ENCODE peak calls at places on chromosome 12, in seven cellular contexts. One of them, this sample, is unnamed. For H3K9me3, the result is how much of the 10 kb centered on the place peaks cover.

GRCh38 chr12:58368001-58368400 is 426.6 kb downstream of the ATP23 start:
- DNase-seq in K562: no peak
- DNase-seq in AG04450: no peak
- DNase-seq in Peyer's patch: no peak
- DNase-seq in CD4-positive, alpha-beta T cell: no peak
- DNase-seq in Panc1: no peak
- DNase-seq in cardiac muscle cell: no peak
- DNase-seq in this sample: no peak

GRCh38 chr12:80299976-80300375 is 144.1 kb upstream of the PTPRQ start:
- DNase-seq in K562: no peak
- DNase-seq in AG04450: no peak
- DNase-seq in Peyer's patch: no peak
- DNase-seq in CD4-positive, alpha-beta T cell: no peak
- DNase-seq in Panc1: no peak
- DNase-seq in cardiac muscle cell: no peak
- DNase-seq in this sample: no peak

GRCh38 chr12:128829870-128830504 is 6.2 kb upstream of the SLC15A4 start:
- DNase-seq in K562: no peak
- DNase-seq in AG04450: no peak
- DNase-seq in Peyer's patch: no peak
- DNase-seq in CD4-positive, alpha-beta T cell: no peak
- DNase-seq in Panc1: no peak
- DNase-seq in cardiac muscle cell: no peak
- DNase-seq in this sample: no peak

GRCh38 chr12:81375969-81376368 is 298.1 kb downstream of the ACSS3 start:
- DNase-seq in K562: no peak
- DNase-seq in AG04450: no peak
- DNase-seq in Peyer's patch: no peak
- DNase-seq in CD4-positive, alpha-beta T cell: no peak
- DNase-seq in Panc1: no peak
- DNase-seq in cardiac muscle cell: no peak
- DNase-seq in this sample: no peak

GRCh38 chr12:105253882-105254513 is 18.0 kb upstream of the APPL2 start:
- DNase-seq in K562: peak
- DNase-seq in AG04450: no peak
- DNase-seq in Peyer's patch: no peak
- DNase-seq in CD4-positive, alpha-beta T cell: no peak
- DNase-seq in Panc1: no peak
- DNase-seq in cardiac muscle cell: peak
- DNase-seq in this sample: no peak

GRCh38 chr12:96434107-96434506 is 33.9 kb upstream of the CDK17 start:
- DNase-seq in K562: no peak
- DNase-seq in AG04450: peak
- DNase-seq in Peyer's patch: no peak
- DNase-seq in CD4-positive, alpha-beta T cell: peak
- DNase-seq in Panc1: no peak
- DNase-seq in cardiac muscle cell: peak
- DNase-seq in this sample: no peak

GRCh38 chr12:51836012-51836832 is 12.3 kb downstream of the FIGNL2 start:
- DNase-seq in K562: no peak
- DNase-seq in AG04450: no peak
- DNase-seq in Peyer's patch: no peak
- DNase-seq in CD4-positive, alpha-beta T cell: no peak
- DNase-seq in Panc1: no peak
- DNase-seq in cardiac muscle cell: no peak
- DNase-seq in this sample: no peak

GRCh38 chr12:6772331-6772695 is at the start of gene LAG3:
- DNase-seq in K562: no peak
- DNase-seq in AG04450: no peak
- DNase-seq in Peyer's patch: no peak
- DNase-seq in CD4-positive, alpha-beta T cell: no peak
- DNase-seq in Panc1: no peak
- DNase-seq in cardiac muscle cell: no peak
- DNase-seq in this sample: no peak

GRCh38 chr12:114701104-114701414 is 17.1 kb upstream of the TBX3 start:
- DNase-seq in K562: no peak
- DNase-seq in AG04450: no peak
- DNase-seq in Peyer's patch: no peak
- DNase-seq in CD4-positive, alpha-beta T cell: no peak
- DNase-seq in Panc1: no peak
- DNase-seq in cardiac muscle cell: no peak
- DNase-seq in this sample: no peak

GRCh38 chr12:1311145-1311544 is 283.2 kb downstream of the FBXL14 start:
- DNase-seq in K562: no peak
- DNase-seq in AG04450: no peak
- DNase-seq in Peyer's patch: no peak
- DNase-seq in CD4-positive, alpha-beta T cell: no peak
- DNase-seq in Panc1: no peak
- DNase-seq in cardiac muscle cell: no peak
- DNase-seq in this sample: no peak

GRCh38 chr12:111753144-111753881 is 13.4 kb upstream of the ALDH2 start:
- DNase-seq in K562: peak
- DNase-seq in AG04450: peak
- DNase-seq in Peyer's patch: peak
- DNase-seq in CD4-positive, alpha-beta T cell: no peak
- DNase-seq in Panc1: no peak
- DNase-seq in cardiac muscle cell: peak
- DNase-seq in this sample: peak

GRCh38 chr12:77339610-77340009 is 274.2 kb upstream of the E2F7 start:
- DNase-seq in K562: no peak
- DNase-seq in AG04450: no peak
- DNase-seq in Peyer's patch: no peak
- DNase-seq in CD4-positive, alpha-beta T cell: no peak
- DNase-seq in Panc1: no peak
- DNase-seq in cardiac muscle cell: peak
- DNase-seq in this sample: no peak

DNA sequence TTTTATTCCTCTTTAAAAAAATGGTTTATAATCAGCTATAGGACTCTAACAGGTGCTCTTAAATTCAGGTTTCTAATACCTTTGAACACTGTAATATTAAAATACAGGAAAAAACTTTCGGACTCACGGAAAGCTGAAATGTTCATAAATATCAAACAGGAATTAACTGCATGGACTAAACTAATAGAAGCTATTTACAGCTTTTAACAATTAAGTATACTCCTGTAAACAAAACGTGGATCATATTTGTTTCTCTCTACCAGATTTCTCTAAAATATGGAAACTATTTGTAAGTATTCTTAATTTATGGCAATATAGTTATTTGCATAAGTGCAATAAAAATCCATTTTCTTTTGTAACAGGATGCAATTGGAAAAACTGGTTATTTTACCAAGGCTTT is 108.9 kb upstream of the RESF1 start:
- DNase-seq in K562: no peak
- DNase-seq in AG04450: no peak
- DNase-seq in Peyer's patch: no peak
- DNase-seq in CD4-positive, alpha-beta T cell: no peak
- DNase-seq in Panc1: no peak
- DNase-seq in cardiac muscle cell: no peak
- DNase-seq in this sample: no peak
- H3K9me3 ChIP-seq in K562: under half
- H3K9me3 ChIP-seq in AG04450: under half
- H3K9me3 ChIP-seq in Peyer's patch: under half
- H3K9me3 ChIP-seq in CD4-positive, alpha-beta T cell: under half
- H3K9me3 ChIP-seq in Panc1: under half
- H3K9me3 ChIP-seq in cardiac muscle cell: under half
- H3K9me3 ChIP-seq in this sample: under half

GRCh38 chr12:109299849-109300248 is 9.2 kb downstream of the FOXN4 start:
- DNase-seq in K562: no peak
- DNase-seq in AG04450: no peak
- DNase-seq in Peyer's patch: no peak
- DNase-seq in CD4-positive, alpha-beta T cell: no peak
- DNase-seq in Panc1: no peak
- DNase-seq in cardiac muscle cell: no peak
- DNase-seq in this sample: no peak
- H3K27ac ChIP-seq in K562: no peak
- H3K27ac ChIP-seq in AG04450: no peak
- H3K27ac ChIP-seq in Peyer's patch: no peak
- H3K27ac ChIP-seq in CD4-positive, alpha-beta T cell: no peak
- H3K27ac ChIP-seq in Panc1: no peak
- H3K27ac ChIP-seq in cardiac muscle cell: no peak
- H3K27ac ChIP-seq in this sample: no peak

GRCh38 chr12:15752780-15753179 is 36.4 kb downstream of the EPS8 start:
- DNase-seq in K562: no peak
- DNase-seq in AG04450: no peak
- DNase-seq in Peyer's patch: no peak
- DNase-seq in CD4-positive, alpha-beta T cell: no peak
- DNase-seq in Panc1: no peak
- DNase-seq in cardiac muscle cell: peak
- DNase-seq in this sample: no peak

GRCh38 chr12:15751741-15752140 is 37.4 kb downstream of the EPS8 start:
- DNase-seq in K562: no peak
- DNase-seq in AG04450: no peak
- DNase-seq in Peyer's patch: no peak
- DNase-seq in CD4-positive, alpha-beta T cell: no peak
- DNase-seq in Panc1: no peak
- DNase-seq in cardiac muscle cell: peak
- DNase-seq in this sample: no peak

GRCh38 chr12:15757553-15758255 is 31.5 kb downstream of the EPS8 start:
- DNase-seq in K562: no peak
- DNase-seq in AG04450: no peak
- DNase-seq in Peyer's patch: no peak
- DNase-seq in CD4-positive, alpha-beta T cell: no peak
- DNase-seq in Panc1: peak
- DNase-seq in cardiac muscle cell: peak
- DNase-seq in this sample: no peak

GRCh38 chr12:15754233-15754632 is 35.0 kb downstream of the EPS8 start:
- DNase-seq in K562: no peak
- DNase-seq in AG04450: no peak
- DNase-seq in Peyer's patch: no peak
- DNase-seq in CD4-positive, alpha-beta T cell: no peak
- DNase-seq in Panc1: no peak
- DNase-seq in cardiac muscle cell: no peak
- DNase-seq in this sample: no peak

GRCh38 chr12:15756822-15757221 is 32.4 kb downstream of the EPS8 start:
- DNase-seq in K562: no peak
- DNase-seq in AG04450: no peak
- DNase-seq in Peyer's patch: no peak
- DNase-seq in CD4-positive, alpha-beta T cell: no peak
- DNase-seq in Panc1: no peak
- DNase-seq in cardiac muscle cell: no peak
- DNase-seq in this sample: no peak
- TF ChIP-seq CTCF in K562: no peak
- TF ChIP-seq CTCF in AG04450: no peak
- TF ChIP-seq CTCF in Peyer's patch: no peak
- TF ChIP-seq CTCF in CD4-positive, alpha-beta T cell: no peak
- TF ChIP-seq CTCF in Panc1: no peak
- TF ChIP-seq CTCF in cardiac muscle cell: no peak
- TF ChIP-seq CTCF in this sample: no peak

GRCh38 chr12:34297126-34297789 is 275.0 kb downstream of the ALG10 start:
- DNase-seq in K562: no peak
- DNase-seq in AG04450: no peak
- DNase-seq in Peyer's patch: no peak
- DNase-seq in CD4-positive, alpha-beta T cell: no peak
- DNase-seq in Panc1: no peak
- DNase-seq in cardiac muscle cell: no peak
- DNase-seq in this sample: no peak
- H3K9me3 ChIP-seq in K562: under half
- H3K9me3 ChIP-seq in AG04450: half or more
- H3K9me3 ChIP-seq in Peyer's patch: under half
- H3K9me3 ChIP-seq in CD4-positive, alpha-beta T cell: under half
- H3K9me3 ChIP-seq in Panc1: under half
- H3K9me3 ChIP-seq in cardiac muscle cell: under half
- H3K9me3 ChIP-seq in this sample: under half

GRCh38 chr12:3380200-3381020 is 110.6 kb upstream of the PRMT8 start:
- DNase-seq in K562: no peak
- DNase-seq in AG04450: no peak
- DNase-seq in Peyer's patch: no peak
- DNase-seq in CD4-positive, alpha-beta T cell: no peak
- DNase-seq in Panc1: no peak
- DNase-seq in cardiac muscle cell: no peak
- DNase-seq in this sample: no peak
- H3K27ac ChIP-seq in K562: no peak
- H3K27ac ChIP-seq in AG04450: no peak
- H3K27ac ChIP-seq in Peyer's patch: no peak
- H3K27ac ChIP-seq in CD4-positive, alpha-beta T cell: no peak
- H3K27ac ChIP-seq in Panc1: no peak
- H3K27ac ChIP-seq in cardiac muscle cell: no peak
- H3K27ac ChIP-seq in this sample: no peak

DNA sequence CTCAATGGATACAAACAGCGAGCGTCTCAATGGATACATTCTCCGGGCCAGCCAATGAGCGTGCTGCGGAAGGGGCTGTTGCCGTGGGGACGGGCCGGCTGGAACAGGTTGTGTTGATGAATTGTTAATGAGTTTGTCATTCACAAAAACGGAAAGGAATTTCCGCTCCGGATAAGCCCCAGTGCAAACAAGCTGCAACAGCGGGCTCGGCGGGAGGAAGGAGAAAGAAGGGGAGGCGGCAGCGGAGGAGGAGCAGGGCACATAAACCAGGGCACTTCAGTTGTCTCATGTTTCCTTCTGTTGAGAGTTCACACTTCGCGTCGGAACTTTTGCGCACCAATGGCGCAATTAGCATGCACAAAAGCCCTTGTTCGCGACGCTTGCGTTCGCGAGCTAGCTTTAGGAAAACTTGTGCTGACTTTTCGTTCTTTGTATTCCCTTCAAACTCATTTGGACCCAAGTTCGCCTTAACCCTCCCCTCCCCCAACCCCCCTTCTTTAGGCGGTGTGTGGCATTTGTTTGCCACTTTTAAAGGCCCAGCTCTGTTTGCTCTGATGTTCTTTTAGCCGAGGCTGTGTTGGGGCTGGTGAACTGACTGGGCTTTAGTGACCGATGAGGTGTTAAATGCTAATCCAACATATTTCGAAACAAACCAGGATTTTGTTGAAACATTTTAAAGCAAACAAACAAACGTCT is at the start of gene DUSP6:
- DNase-seq in K562: no peak
- DNase-seq in AG04450: peak
- DNase-seq in Peyer's patch: peak
- DNase-seq in CD4-positive, alpha-beta T cell: peak
- DNase-seq in Panc1: peak
- DNase-seq in cardiac muscle cell: peak
- DNase-seq in this sample: peak
- TF ChIP-seq CTCF in K562: no peak
- TF ChIP-seq CTCF in AG04450: no peak
- TF ChIP-seq CTCF in Peyer's patch: peak
- TF ChIP-seq CTCF in CD4-positive, alpha-beta T cell: no peak
- TF ChIP-seq CTCF in Panc1: no peak
- TF ChIP-seq CTCF in cardiac muscle cell: no peak
- TF ChIP-seq CTCF in this sample: no peak

GRCh38 chr12:133221241-133221640 is 14.4 kb downstream of the ANHX start:
- DNase-seq in K562: no peak
- DNase-seq in AG04450: no peak
- DNase-seq in Peyer's patch: no peak
- DNase-seq in CD4-positive, alpha-beta T cell: no peak
- DNase-seq in Panc1: no peak
- DNase-seq in cardiac muscle cell: no peak
- DNase-seq in this sample: no peak

GRCh38 chr12:133220521-133220920 is 15.2 kb downstream of the ANHX start:
- DNase-seq in K562: no peak
- DNase-seq in AG04450: no peak
- DNase-seq in Peyer's patch: no peak
- DNase-seq in CD4-positive, alpha-beta T cell: no peak
- DNase-seq in Panc1: no peak
- DNase-seq in cardiac muscle cell: no peak
- DNase-seq in this sample: no peak

GRCh38 chr12:133226690-133227089 is 9.0 kb downstream of the ANHX start:
- DNase-seq in K562: no peak
- DNase-seq in AG04450: no peak
- DNase-seq in Peyer's patch: no peak
- DNase-seq in CD4-positive, alpha-beta T cell: no peak
- DNase-seq in Panc1: no peak
- DNase-seq in cardiac muscle cell: no peak
- DNase-seq in this sample: no peak

GRCh38 chr12:133225527-133225926 is 10.2 kb downstream of the ANHX start:
- DNase-seq in K562: no peak
- DNase-seq in AG04450: no peak
- DNase-seq in Peyer's patch: no peak
- DNase-seq in CD4-positive, alpha-beta T cell: no peak
- DNase-seq in Panc1: no peak
- DNase-seq in cardiac muscle cell: no peak
- DNase-seq in this sample: no peak

GRCh38 chr12:133222211-133222610 is 13.5 kb downstream of the ANHX start:
- DNase-seq in K562: no peak
- DNase-seq in AG04450: no peak
- DNase-seq in Peyer's patch: no peak
- DNase-seq in CD4-positive, alpha-beta T cell: no peak
- DNase-seq in Panc1: no peak
- DNase-seq in cardiac muscle cell: no peak
- DNase-seq in this sample: no peak
- H3K9me3 ChIP-seq in K562: under half
- H3K9me3 ChIP-seq in AG04450: half or more
- H3K9me3 ChIP-seq in Peyer's patch: under half
- H3K9me3 ChIP-seq in CD4-positive, alpha-beta T cell: half or more
- H3K9me3 ChIP-seq in Panc1: under half
- H3K9me3 ChIP-seq in cardiac muscle cell: under half
- H3K9me3 ChIP-seq in this sample: under half